ENCODE peak calls at places on chromosomes 1 and 21, in eight cellular contexts. One of them, this sample, is unnamed.

GRCh38 chr1:55045430-55045829 is 6.1 kb downstream of the PCSK9 start:
- DNase-seq in ovary: no peak
- DNase-seq in hepatocyte: no peak
- DNase-seq in left ventricle myocardium inferior: no peak
- DNase-seq in fibroblast of lung: no peak
- DNase-seq in OCI-LY7: no peak
- DNase-seq in dorsolateral prefrontal cortex: no peak
- DNase-seq in GM23338: no peak
- DNase-seq in this sample: no peak

GRCh38 chr1:186212574-186213224 is 162.4 kb downstream of the TPR start:
- DNase-seq in hepatocyte: peak
- DNase-seq in OCI-LY7: peak
- DNase-seq in fibroblast of lung: peak
- DNase-seq in left ventricle myocardium inferior: no peak
- DNase-seq in ovary: peak
- DNase-seq in dorsolateral prefrontal cortex: peak
- DNase-seq in GM23338: peak
- DNase-seq in this sample: peak

GRCh38 chr1:85940621-85941306 is 215.8 kb downstream of the COL24A1 start:
- DNase-seq in dorsolateral prefrontal cortex: no peak
- DNase-seq in GM23338: no peak
- DNase-seq in ovary: no peak
- DNase-seq in fibroblast of lung: peak
- DNase-seq in OCI-LY7: no peak
- DNase-seq in left ventricle myocardium inferior: no peak
- DNase-seq in hepatocyte: no peak
- DNase-seq in this sample: no peak

GRCh38 chr21:45551316-45551715 is 9.1 kb upstream of the SLC19A1 start:
- DNase-seq in left ventricle myocardium inferior: peak
- DNase-seq in OCI-LY7: no peak
- DNase-seq in GM23338: no peak
- DNase-seq in hepatocyte: no peak
- DNase-seq in fibroblast of lung: peak
- DNase-seq in dorsolateral prefrontal cortex: no peak
- DNase-seq in ovary: no peak
- DNase-seq in this sample: no peak

GRCh38 chr1:150476754-150477153 is 10.5 kb upstream of the TARS2 start:
- DNase-seq in dorsolateral prefrontal cortex: no peak
- DNase-seq in ovary: no peak
- DNase-seq in hepatocyte: no peak
- DNase-seq in fibroblast of lung: no peak
- DNase-seq in left ventricle myocardium inferior: no peak
- DNase-seq in GM23338: no peak
- DNase-seq in OCI-LY7: no peak
- DNase-seq in this sample: no peak

GRCh38 chr1:213051881-213052202 is 801 bp downstream of the RPS6KC1 start:
- DNase-seq in left ventricle myocardium inferior: no peak
- DNase-seq in OCI-LY7: no peak
- DNase-seq in ovary: no peak
- DNase-seq in dorsolateral prefrontal cortex: no peak
- DNase-seq in hepatocyte: no peak
- DNase-seq in fibroblast of lung: no peak
- DNase-seq in GM23338: no peak
- DNase-seq in this sample: no peak

GRCh38 chr1:30758785-30759380 is 1.3 kb upstream of the LAPTM5 start:
- DNase-seq in GM23338: peak
- DNase-seq in left ventricle myocardium inferior: no peak
- DNase-seq in dorsolateral prefrontal cortex: no peak
- DNase-seq in fibroblast of lung: peak
- DNase-seq in ovary: no peak
- DNase-seq in OCI-LY7: peak
- DNase-seq in hepatocyte: no peak
- DNase-seq in this sample: no peak

GRCh38 chr1:43206721-43207228 is 34.6 kb downstream of the CFAP57 start:
- DNase-seq in ovary: no peak
- DNase-seq in dorsolateral prefrontal cortex: no peak
- DNase-seq in hepatocyte: peak
- DNase-seq in GM23338: peak
- DNase-seq in fibroblast of lung: peak
- DNase-seq in OCI-LY7: no peak
- DNase-seq in left ventricle myocardium inferior: peak
- DNase-seq in this sample: peak

GRCh38 chr1:117026361-117026760 is 24.8 kb downstream of the CD101 start:
- DNase-seq in OCI-LY7: no peak
- DNase-seq in GM23338: no peak
- DNase-seq in hepatocyte: no peak
- DNase-seq in dorsolateral prefrontal cortex: no peak
- DNase-seq in left ventricle myocardium inferior: no peak
- DNase-seq in ovary: no peak
- DNase-seq in fibroblast of lung: no peak
- DNase-seq in this sample: no peak

GRCh38 chr1:8687053-8687452 is 130.4 kb downstream of the RERE start:
- DNase-seq in GM23338: no peak
- DNase-seq in fibroblast of lung: peak
- DNase-seq in dorsolateral prefrontal cortex: no peak
- DNase-seq in hepatocyte: no peak
- DNase-seq in left ventricle myocardium inferior: no peak
- DNase-seq in ovary: no peak
- DNase-seq in OCI-LY7: no peak
- DNase-seq in this sample: no peak

GRCh38 chr1:226814751-226815496 is 55.5 kb upstream of the PSEN2 start:
- DNase-seq in dorsolateral prefrontal cortex: peak
- DNase-seq in OCI-LY7: no peak
- DNase-seq in ovary: peak
- DNase-seq in hepatocyte: peak
- DNase-seq in GM23338: no peak
- DNase-seq in fibroblast of lung: peak
- DNase-seq in left ventricle myocardium inferior: peak
- DNase-seq in this sample: peak

GRCh38 chr21:39317134-39318090 is 4.0 kb upstream of the BRWD1 start:
- DNase-seq in dorsolateral prefrontal cortex: no peak
- DNase-seq in left ventricle myocardium inferior: no peak
- DNase-seq in OCI-LY7: peak
- DNase-seq in ovary: no peak
- DNase-seq in GM23338: no peak
- DNase-seq in hepatocyte: peak
- DNase-seq in fibroblast of lung: no peak
- DNase-seq in this sample: no peak

GRCh38 chr1:151309851-151310323 is 17.3 kb downstream of the PI4KB start:
- DNase-seq in left ventricle myocardium inferior: peak
- DNase-seq in dorsolateral prefrontal cortex: no peak
- DNase-seq in hepatocyte: peak
- DNase-seq in fibroblast of lung: peak
- DNase-seq in GM23338: peak
- DNase-seq in OCI-LY7: no peak
- DNase-seq in ovary: no peak
- DNase-seq in this sample: no peak

GRCh38 chr1:158067651-158068050 is 74.2 kb downstream of the KIRREL1 start:
- DNase-seq in OCI-LY7: no peak
- DNase-seq in dorsolateral prefrontal cortex: no peak
- DNase-seq in hepatocyte: no peak
- DNase-seq in left ventricle myocardium inferior: no peak
- DNase-seq in GM23338: no peak
- DNase-seq in fibroblast of lung: peak
- DNase-seq in ovary: no peak
- DNase-seq in this sample: no peak

GRCh38 chr1:96698332-96698983 is 23.1 kb upstream of the PTBP2 start:
- DNase-seq in ovary: no peak
- DNase-seq in dorsolateral prefrontal cortex: no peak
- DNase-seq in OCI-LY7: no peak
- DNase-seq in hepatocyte: no peak
- DNase-seq in GM23338: no peak
- DNase-seq in left ventricle myocardium inferior: peak
- DNase-seq in fibroblast of lung: no peak
- DNase-seq in this sample: no peak

GRCh38 chr1:57910782-57911181 is 486.9 kb upstream of the DAB1 start:
- DNase-seq in OCI-LY7: no peak
- DNase-seq in hepatocyte: no peak
- DNase-seq in dorsolateral prefrontal cortex: no peak
- DNase-seq in fibroblast of lung: no peak
- DNase-seq in ovary: no peak
- DNase-seq in GM23338: no peak
- DNase-seq in left ventricle myocardium inferior: no peak
- DNase-seq in this sample: no peak

GRCh38 chr1:17120483-17120882 is 1.2 kb upstream of the PADI2 start:
- DNase-seq in GM23338: no peak
- DNase-seq in dorsolateral prefrontal cortex: no peak
- DNase-seq in left ventricle myocardium inferior: no peak
- DNase-seq in hepatocyte: no peak
- DNase-seq in fibroblast of lung: no peak
- DNase-seq in ovary: no peak
- DNase-seq in OCI-LY7: no peak
- DNase-seq in this sample: no peak

DNA sequence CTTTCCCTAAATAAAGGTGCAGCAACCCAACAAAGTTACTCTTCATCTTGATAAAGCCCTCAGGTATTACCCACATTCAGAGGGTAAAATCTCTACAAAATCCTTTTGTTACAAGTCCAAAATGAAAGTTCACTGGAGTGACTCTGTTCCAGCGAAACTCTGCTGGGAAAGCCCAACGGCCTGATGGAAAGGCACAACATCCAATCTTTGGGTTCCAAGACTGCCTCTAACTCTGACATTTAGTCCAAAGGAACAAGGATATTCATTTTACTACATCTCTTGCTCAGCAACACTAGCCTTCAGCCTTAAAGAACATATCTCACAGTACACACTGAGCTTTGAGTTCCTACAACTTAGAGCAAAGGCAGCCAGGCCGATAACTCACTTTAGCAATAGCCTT is 42.1 kb downstream of the TGFBR3 start:
- DNase-seq in dorsolateral prefrontal cortex: no peak
- DNase-seq in fibroblast of lung: no peak
- DNase-seq in left ventricle myocardium inferior: no peak
- DNase-seq in OCI-LY7: no peak
- DNase-seq in hepatocyte: no peak
- DNase-seq in GM23338: no peak
- DNase-seq in ovary: no peak
- DNase-seq in this sample: no peak
- H3K27ac ChIP-seq in dorsolateral prefrontal cortex: no peak
- H3K27ac ChIP-seq in fibroblast of lung: no peak
- H3K27ac ChIP-seq in left ventricle myocardium inferior: peak
- H3K27ac ChIP-seq in OCI-LY7: no peak
- H3K27ac ChIP-seq in hepatocyte: peak
- H3K27ac ChIP-seq in GM23338: no peak
- H3K27ac ChIP-seq in ovary: no peak
- H3K27ac ChIP-seq in this sample: peak

GRCh38 chr21:42113926-42114409 is 42.9 kb downstream of the UMODL1 start:
- DNase-seq in dorsolateral prefrontal cortex: no peak
- DNase-seq in left ventricle myocardium inferior: no peak
- DNase-seq in hepatocyte: no peak
- DNase-seq in ovary: no peak
- DNase-seq in OCI-LY7: no peak
- DNase-seq in fibroblast of lung: no peak
- DNase-seq in GM23338: no peak
- DNase-seq in this sample: no peak
- H3K27ac ChIP-seq in dorsolateral prefrontal cortex: peak
- H3K27ac ChIP-seq in left ventricle myocardium inferior: peak
- H3K27ac ChIP-seq in hepatocyte: no peak
- H3K27ac ChIP-seq in ovary: no peak
- H3K27ac ChIP-seq in OCI-LY7: no peak
- H3K27ac ChIP-seq in fibroblast of lung: no peak
- H3K27ac ChIP-seq in GM23338: no peak
- H3K27ac ChIP-seq in this sample: no peak

GRCh38 chr1:36380782-36381181 is 4.9 kb downstream of the STK40 start:
- DNase-seq in dorsolateral prefrontal cortex: no peak
- DNase-seq in fibroblast of lung: no peak
- DNase-seq in GM23338: no peak
- DNase-seq in ovary: peak
- DNase-seq in hepatocyte: no peak
- DNase-seq in left ventricle myocardium inferior: no peak
- DNase-seq in OCI-LY7: no peak
- DNase-seq in this sample: no peak
- H3K27ac ChIP-seq in dorsolateral prefrontal cortex: no peak
- H3K27ac ChIP-seq in fibroblast of lung: no peak
- H3K27ac ChIP-seq in GM23338: peak
- H3K27ac ChIP-seq in ovary: peak
- H3K27ac ChIP-seq in hepatocyte: peak
- H3K27ac ChIP-seq in left ventricle myocardium inferior: peak
- H3K27ac ChIP-seq in OCI-LY7: no peak
- H3K27ac ChIP-seq in this sample: no peak

GRCh38 chr1:39628807-39629347 is 10.6 kb downstream of the HEYL start:
- DNase-seq in OCI-LY7: no peak
- DNase-seq in hepatocyte: no peak
- DNase-seq in fibroblast of lung: no peak
- DNase-seq in ovary: no peak
- DNase-seq in left ventricle myocardium inferior: no peak
- DNase-seq in dorsolateral prefrontal cortex: no peak
- DNase-seq in GM23338: no peak
- DNase-seq in this sample: no peak

GRCh38 chr1:39626646-39627045 is 12.8 kb downstream of the HEYL start:
- DNase-seq in hepatocyte: no peak
- DNase-seq in GM23338: no peak
- DNase-seq in fibroblast of lung: no peak
- DNase-seq in left ventricle myocardium inferior: no peak
- DNase-seq in dorsolateral prefrontal cortex: no peak
- DNase-seq in OCI-LY7: no peak
- DNase-seq in ovary: no peak
- DNase-seq in this sample: no peak

GRCh38 chr1:39625009-39625408 is 14.4 kb downstream of the HEYL start:
- DNase-seq in OCI-LY7: no peak
- DNase-seq in ovary: no peak
- DNase-seq in dorsolateral prefrontal cortex: no peak
- DNase-seq in left ventricle myocardium inferior: no peak
- DNase-seq in fibroblast of lung: no peak
- DNase-seq in GM23338: no peak
- DNase-seq in hepatocyte: no peak
- DNase-seq in this sample: no peak

GRCh38 chr1:39623053-39623452 is 16.4 kb downstream of the HEYL start:
- DNase-seq in dorsolateral prefrontal cortex: peak
- DNase-seq in fibroblast of lung: no peak
- DNase-seq in ovary: no peak
- DNase-seq in GM23338: no peak
- DNase-seq in hepatocyte: no peak
- DNase-seq in OCI-LY7: no peak
- DNase-seq in left ventricle myocardium inferior: peak
- DNase-seq in this sample: no peak

DNA sequence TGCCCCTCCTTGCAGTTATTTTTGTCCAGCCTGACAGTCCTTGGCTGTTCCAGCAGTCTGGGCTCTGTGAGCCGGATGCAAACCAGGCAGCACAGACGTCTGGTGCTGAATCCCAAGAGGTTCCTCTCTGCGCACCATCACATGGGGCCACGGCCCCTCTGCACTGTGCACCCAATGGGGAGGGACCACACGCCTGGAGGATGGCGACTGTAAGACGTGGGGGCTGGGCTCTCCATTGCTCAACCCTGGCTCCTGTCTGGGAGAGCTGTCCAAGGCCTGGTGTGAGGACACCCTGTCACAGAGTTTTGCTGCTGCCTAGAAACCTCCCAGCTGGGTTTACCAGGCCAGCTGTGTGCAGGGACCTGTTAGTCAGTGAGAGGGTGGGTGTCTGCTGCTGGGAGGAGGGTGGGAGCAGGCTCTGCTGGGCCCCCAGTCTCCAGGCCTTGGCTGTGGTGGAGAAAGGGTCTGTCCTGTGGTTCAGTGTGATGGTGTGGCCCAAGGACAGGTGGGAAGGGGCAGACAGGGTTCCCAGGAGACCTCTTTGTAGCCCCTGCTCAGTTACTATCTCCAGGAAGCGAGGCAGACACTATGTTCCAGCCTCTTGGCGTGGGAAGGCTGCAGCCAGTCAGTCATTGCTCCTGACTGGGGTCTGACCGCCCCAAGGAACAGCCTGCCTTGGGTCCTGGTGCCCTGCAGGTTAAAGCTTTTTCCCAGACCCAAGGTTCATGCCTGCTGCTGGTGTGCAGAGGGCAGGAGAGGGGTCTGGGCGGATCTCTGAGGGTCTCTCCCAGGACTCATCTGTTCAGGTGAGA is 13.8 kb downstream of the HEYL start:
- DNase-seq in OCI-LY7: no peak
- DNase-seq in dorsolateral prefrontal cortex: no peak
- DNase-seq in GM23338: no peak
- DNase-seq in left ventricle myocardium inferior: peak
- DNase-seq in ovary: peak
- DNase-seq in hepatocyte: peak
- DNase-seq in fibroblast of lung: peak
- DNase-seq in this sample: no peak
- H3K27ac ChIP-seq in OCI-LY7: no peak
- H3K27ac ChIP-seq in dorsolateral prefrontal cortex: peak
- H3K27ac ChIP-seq in GM23338: no peak
- H3K27ac ChIP-seq in left ventricle myocardium inferior: peak
- H3K27ac ChIP-seq in ovary: peak
- H3K27ac ChIP-seq in hepatocyte: peak
- H3K27ac ChIP-seq in fibroblast of lung: no peak
- H3K27ac ChIP-seq in this sample: no peak

This sample was measured in keratinocyte.